ENCODE peak calls at places on chromosomes 4 and X, in six cellular contexts. X, T, J, M, O and G are unnamed samples.

GRCh38 chr4:15443770-15444169 is 15.9 kb downstream of the C1QTNF7 start:
- DNase-seq in X (no peak), T (no peak), O (no peak), J (no peak), M (no peak), G (no peak)

GRCh38 chr4:53531695-53532224 is 59.5 kb downstream of the LNX1 start:
- DNase-seq in T (no peak), M (peak), X (no peak), O (no peak), J (no peak), G (no peak)

GRCh38 chr4:183411291-183411861 is 33.1 kb upstream of the CDKN2AIP start:
- DNase-seq in J (no peak), X (no peak), T (no peak), O (peak), M (peak), G (no peak)

GRCh38 chr4:108466936-108467902 is 153.2 kb upstream of the RPL34 start:
- DNase-seq in X (no peak), T (peak), M (peak), J (no peak), O (peak), G (peak)

GRCh38 chr4:153205028-153205648 is 895 bp downstream of the TRIM2 start:
- DNase-seq in M (no peak), T (no peak), O (peak), J (peak), X (peak), G (no peak)

GRCh38 chr4:55186123-55186522 is 60.7 kb upstream of the KDR start:
- DNase-seq in M (no peak), T (no peak), O (peak), J (no peak), X (no peak), G (no peak)

GRCh38 chr4:78565971-78566372 is 14.4 kb downstream of the ANXA3 start:
- DNase-seq in X (no peak), O (peak), J (no peak), M (peak), T (no peak), G (no peak)

GRCh38 chr4:154329939-154330338 is 161.7 kb downstream of the DCHS2 start:
- DNase-seq in X (no peak), M (peak), T (no peak), J (no peak), O (no peak), G (no peak)

DNA sequence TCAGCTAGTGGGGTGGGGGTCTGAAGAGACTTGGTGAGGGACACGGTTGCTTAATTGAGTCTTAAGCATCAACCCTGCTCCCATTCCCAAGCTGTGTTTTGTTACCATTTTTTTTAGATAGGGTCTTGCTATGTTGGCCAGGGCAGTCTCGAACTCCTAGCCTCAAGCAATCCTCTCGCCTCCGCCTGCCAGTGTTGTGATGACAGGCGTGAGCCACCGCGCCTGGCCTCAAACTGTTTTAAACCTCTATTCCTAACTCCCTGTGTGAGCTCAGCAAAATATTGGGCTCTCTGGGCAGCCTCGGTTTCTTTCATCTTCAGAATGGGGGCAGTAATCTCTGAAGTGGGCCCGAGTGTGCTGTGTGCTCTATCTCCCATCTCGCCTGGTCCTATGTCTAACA is 26.3 kb upstream of the BCORL1 start:
- DNase-seq in T (no peak), J (no peak), O (no peak), X (no peak), M (no peak), G (no peak)
- H3K9ac ChIP-seq in T (no peak), J (no peak), O (no peak), X (no peak), M (no peak), G (no peak)

GRCh38 chr4:25861951-25862410 is 807 bp downstream of the SEL1L3 start:
- DNase-seq in X (peak), J (peak), T (no peak), M (peak), O (peak), G (peak)

GRCh38 chr4:25862411-25863346 is at the start of gene SEL1L3:
- DNase-seq in X (peak), O (peak), M (no peak), J (peak), T (no peak), G (peak)

GRCh38 chr4:25865586-25865985 is 2.8 kb upstream of the SEL1L3 start:
- DNase-seq in T (no peak), O (peak), M (no peak), X (peak), J (no peak), G (peak)

GRCh38 chr4:25863347-25863784 is 578 bp upstream of the SEL1L3 start:
- DNase-seq in O (peak), M (no peak), X (peak), J (peak), T (no peak), G (no peak)

GRCh38 chr4:25863906-25864418 is 1.2 kb upstream of the SEL1L3 start:
- DNase-seq in M (no peak), J (peak), O (no peak), T (no peak), X (peak), G (no peak)
- H3K27ac ChIP-seq in M (no peak), J (no peak), O (no peak), T (no peak), X (no peak), G (no peak)

GRCh38 chrX:47573334-47574095 is 8.7 kb upstream of the TIMP1 start:
- DNase-seq in O (peak), J (peak), X (peak), M (peak), T (no peak), G (no peak)
- H3K9ac ChIP-seq in O (peak), J (no peak), X (no peak), M (peak), T (no peak), G (no peak)

GRCh38 chr4:3043272-3044020 is 30.9 kb downstream of the HTT-AS start:
- DNase-seq in O (no peak), T (no peak), X (no peak), M (no peak), J (no peak), G (no peak)
- H3K27ac ChIP-seq in O (no peak), T (no peak), X (no peak), M (no peak), J (no peak), G (no peak)

DNA sequence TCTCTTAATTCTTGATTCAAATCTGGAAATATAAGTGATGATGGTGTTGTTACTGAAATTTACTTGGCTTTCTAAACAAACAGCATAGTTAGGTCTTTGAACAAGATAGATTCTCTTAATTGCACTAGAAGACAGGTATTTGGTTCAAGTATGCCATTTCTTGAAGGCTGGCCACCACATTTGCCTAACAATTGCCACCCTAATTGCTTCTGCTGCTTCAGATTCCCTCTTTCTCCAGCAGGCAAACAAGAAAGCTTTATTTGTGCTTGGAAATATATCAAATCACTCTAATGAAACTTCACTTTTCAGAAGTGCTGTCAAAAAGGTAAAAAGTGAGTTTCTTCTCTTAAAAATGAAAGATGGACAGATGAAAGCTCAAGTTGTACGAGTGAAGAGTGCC is 418.6 kb downstream of the INPP4B start:
- DNase-seq in T (no peak), X (peak), M (no peak), O (no peak), J (peak), G (no peak)
- H3K9ac ChIP-seq in T (no peak), X (peak), M (no peak), O (no peak), J (no peak), G (no peak)

DNA sequence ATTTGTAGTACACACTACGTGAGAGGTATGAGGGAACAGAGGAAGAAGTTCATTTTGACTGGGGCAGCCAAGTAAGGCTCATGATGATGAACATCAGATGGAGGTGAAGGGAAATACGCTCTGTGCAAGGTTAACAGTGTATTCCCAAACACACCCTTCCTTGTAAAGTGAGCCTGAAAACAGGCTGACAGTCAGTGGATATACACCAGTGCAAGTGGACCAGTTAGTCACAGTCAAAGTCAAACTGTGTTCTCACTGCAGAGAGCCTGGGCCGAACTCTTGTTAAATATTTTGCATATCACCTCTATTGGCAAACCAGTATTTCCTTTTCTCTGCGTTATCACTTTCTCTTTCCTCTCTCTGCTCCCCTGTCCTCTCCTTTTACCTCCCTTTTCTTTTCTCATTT is 23.4 kb upstream of the RHOH start:
- DNase-seq in X (no peak), J (no peak), O (no peak), T (no peak), M (no peak), G (peak)
- H3K27ac ChIP-seq in X (no peak), J (no peak), O (no peak), T (no peak), M (no peak), G (no peak)

GRCh38 chrX:123971963-123972362 is 10.5 kb downstream of the STAG2 start:
- DNase-seq in M (no peak), X (no peak), T (no peak), J (no peak), O (no peak), G (no peak)
- H3K9ac ChIP-seq in M (no peak), X (no peak), T (no peak), J (no peak), O (no peak), G (no peak)

GRCh38 chr4:36254355-36254754 is 10.0 kb upstream of the ARAP2 start:
- DNase-seq in T (no peak), O (no peak), J (no peak), X (no peak), M (no peak), G (no peak)
- H3K27ac ChIP-seq in T (peak), O (no peak), J (no peak), X (no peak), M (no peak), G (no peak)

DNA sequence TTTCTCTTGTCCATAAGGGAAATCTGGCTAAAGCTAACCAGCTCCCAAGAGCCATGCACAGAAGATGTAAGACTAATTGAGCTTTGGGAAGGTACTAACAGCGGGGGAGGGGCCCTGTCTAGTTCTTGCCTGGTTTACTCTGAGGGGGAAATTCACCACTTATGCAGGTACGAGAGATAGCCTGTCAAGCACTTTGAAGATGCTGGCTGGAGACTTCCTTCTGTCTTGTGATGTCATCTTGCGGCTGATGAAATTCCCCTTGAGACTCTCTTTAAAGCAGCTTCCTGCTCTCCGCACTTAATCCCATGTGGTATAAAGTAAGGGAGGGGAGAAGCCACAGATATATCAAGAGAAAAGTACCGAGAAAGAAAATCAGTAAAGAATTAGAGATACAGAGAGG is 345.3 kb downstream of the MAPK10 start:
- DNase-seq in M (no peak), J (no peak), T (peak), O (no peak), X (no peak), G (no peak)
- H3K9ac ChIP-seq in M (no peak), J (no peak), T (no peak), O (no peak), X (no peak), G (no peak)